ENCODE peak calls at places on chromosomes 16 and 17, in six cellular contexts. I is cardiac muscle cell, H is heart left ventricle, C is PC-9, D is sigmoid colon, U is adrenal gland. F is an unnamed sample.

GRCh38 chr17:50630524-50631194 is 4.0 kb upstream of the ABCC3 start:
- DNase-seq in I (peak), H (no peak), C (peak), D (no peak), U (peak), F (no peak)

GRCh38 chr16:8931864-8932263 is 31.8 kb downstream of the USP7 start:
- DNase-seq in I (peak), H (peak), C (peak), D (no peak), U (no peak), F (peak)

GRCh38 chr17:39671651-39672521 is 3.6 kb downstream of the PNMT start:
- DNase-seq in I (peak), H (no peak), C (no peak), D (no peak), U (peak), F (no peak)

GRCh38 chr17:14304876-14305636 is 4.2 kb downstream of the HS3ST3B1 start:
- DNase-seq in I (no peak), H (no peak), C (no peak), D (no peak), U (no peak), F (no peak)

GRCh38 chr16:52095466-52095865 is 451.5 kb downstream of the TOX3 start:
- DNase-seq in I (no peak), H (no peak), C (no peak), D (no peak), U (no peak), F (no peak)

GRCh38 chr17:39097159-39097519 is 54.3 kb downstream of the PLXDC1 start:
- DNase-seq in I (no peak), H (no peak), C (no peak), D (no peak), U (no peak), F (no peak)

GRCh38 chr17:17751489-17751995 is 70.3 kb downstream of the RAI1 start:
- DNase-seq in I (no peak), H (no peak), C (peak), D (no peak), U (no peak), F (no peak)

GRCh38 chr16:88703486-88704309 is 2.5 kb downstream of the RNF166 start:
- DNase-seq in I (no peak), H (no peak), C (no peak), D (no peak), U (peak), F (no peak)

GRCh38 chr16:19294156-19294649 is 8.7 kb downstream of the CLEC19A start:
- DNase-seq in I (peak), H (peak), C (no peak), D (peak), U (peak), F (no peak)

GRCh38 chr17:19573075-19573474 is 39.4 kb downstream of the SLC47A1 start:
- DNase-seq in I (peak), H (no peak), C (no peak), D (no peak), U (no peak), F (no peak)

GRCh38 chr16:56515665-56516064 is 4.2 kb downstream of the BBS2 start:
- DNase-seq in I (no peak), H (no peak), C (no peak), D (no peak), U (no peak), F (no peak)

GRCh38 chr16:12874135-12874534 is 27.3 kb upstream of the SHISA9 start:
- DNase-seq in I (no peak), H (no peak), C (peak), D (no peak), U (no peak), F (no peak)

GRCh38 chr17:61216066-61216465 is 183.6 kb upstream of the TBX2 start:
- DNase-seq in I (no peak), H (no peak), C (no peak), D (no peak), U (no peak), F (no peak)

GRCh38 chr16:62036101-62036806 is at the start of gene CDH8:
- DNase-seq in I (no peak), H (no peak), C (no peak), D (no peak), U (no peak), F (peak)

GRCh38 chr17:2909164-2909852 is 113.1 kb downstream of the RAP1GAP2 start:
- DNase-seq in I (no peak), H (no peak), C (no peak), D (no peak), U (no peak), F (no peak)

GRCh38 chr17:42251115-42251514 is 25.1 kb downstream of the STAT5B start:
- DNase-seq in I (peak), H (no peak), C (no peak), D (no peak), U (no peak), F (no peak)

GRCh38 chr17:38751144-38751802 is 1.3 kb upstream of the PSMB3 start:
- DNase-seq in I (peak), H (no peak), C (no peak), D (no peak), U (peak), F (no peak)

GRCh38 chr17:5364156-5364555 is 55.3 kb downstream of the NUP88 start:
- DNase-seq in I (peak), H (no peak), C (no peak), D (no peak), U (no peak), F (no peak)

GRCh38 chr17:57781386-57782050 is 36.4 kb upstream of the CCDC182 start:
- DNase-seq in I (peak), H (no peak), C (no peak), D (no peak), U (no peak), F (no peak)

GRCh38 chr17:58121925-58122324 is 26.3 kb upstream of the OR4D1 start:
- DNase-seq in I (peak), H (no peak), C (peak), D (no peak), U (no peak), F (no peak)

GRCh38 chr17:28317965-28318758 is 838 bp upstream of the TMEM97 start:
- DNase-seq in I (peak), H (no peak), C (no peak), D (no peak), U (peak), F (no peak)

GRCh38 chr16:5498562-5498961 is 401.0 kb upstream of the EEF2KMT start:
- DNase-seq in I (no peak), H (no peak), C (no peak), D (no peak), U (no peak), F (no peak)

GRCh38 chr17:72687941-72688340 is 404.5 kb downstream of the SLC39A11 start:
- DNase-seq in I (no peak), H (no peak), C (no peak), D (no peak), U (no peak), F (no peak)

GRCh38 chr16:25693621-25694020 is 1.9 kb downstream of the HS3ST4 start:
- DNase-seq in I (no peak), H (no peak), C (no peak), D (no peak), U (no peak), F (no peak)

GRCh38 chr16:25692734-25693508 is 1.2 kb downstream of the HS3ST4 start:
- DNase-seq in I (no peak), H (no peak), C (no peak), D (no peak), U (no peak), F (no peak)

GRCh38 chr16:25692307-25692706 is 548 bp downstream of the HS3ST4 start:
- DNase-seq in I (no peak), H (no peak), C (no peak), D (no peak), U (no peak), F (no peak)

GRCh38 chr16:25690563-25691143 is 1.1 kb upstream of the HS3ST4 start:
- DNase-seq in I (no peak), H (no peak), C (no peak), D (no peak), U (no peak), F (no peak)

GRCh38 chr16:25691519-25692091 is at the start of gene HS3ST4:
- DNase-seq in I (no peak), H (no peak), C (no peak), D (no peak), U (no peak), F (no peak)
- H3K4me3 ChIP-seq in I (peak), H (peak), C (no peak), D (no peak), U (no peak), F (no peak)

GRCh38 chr17:75641343-75641742 is 8.1 kb downstream of the SMIM5 start:
- DNase-seq in I (no peak), H (peak), C (no peak), D (no peak), U (no peak), F (no peak)

GRCh38 chr17:75639771-75640555 is 6.7 kb downstream of the SMIM5 start:
- DNase-seq in I (no peak), H (peak), C (peak), D (no peak), U (no peak), F (no peak)

GRCh38 chr17:75643033-75644017 is 10.1 kb downstream of the SMIM5 start:
- DNase-seq in I (no peak), H (no peak), C (peak), D (no peak), U (no peak), F (no peak)

GRCh38 chr17:75640556-75641119 is 7.4 kb downstream of the SMIM5 start:
- DNase-seq in I (no peak), H (peak), C (no peak), D (no peak), U (no peak), F (no peak)

GRCh38 chr17:75642221-75643032 is 9.2 kb downstream of the SMIM5 start:
- DNase-seq in I (no peak), H (no peak), C (peak), D (no peak), U (no peak), F (no peak)
- H3K27ac ChIP-seq in I (no peak), H (peak), C (peak), D (no peak), U (no peak), F (no peak)

GRCh38 chr16:55435387-55435786 is 43.6 kb upstream of the MMP2 start:
- DNase-seq in I (no peak), H (no peak), C (no peak), D (no peak), U (no peak), F (no peak)
- H3K4me3 ChIP-seq in I (no peak), H (no peak), C (no peak), D (no peak), U (no peak), F (no peak)

DNA sequence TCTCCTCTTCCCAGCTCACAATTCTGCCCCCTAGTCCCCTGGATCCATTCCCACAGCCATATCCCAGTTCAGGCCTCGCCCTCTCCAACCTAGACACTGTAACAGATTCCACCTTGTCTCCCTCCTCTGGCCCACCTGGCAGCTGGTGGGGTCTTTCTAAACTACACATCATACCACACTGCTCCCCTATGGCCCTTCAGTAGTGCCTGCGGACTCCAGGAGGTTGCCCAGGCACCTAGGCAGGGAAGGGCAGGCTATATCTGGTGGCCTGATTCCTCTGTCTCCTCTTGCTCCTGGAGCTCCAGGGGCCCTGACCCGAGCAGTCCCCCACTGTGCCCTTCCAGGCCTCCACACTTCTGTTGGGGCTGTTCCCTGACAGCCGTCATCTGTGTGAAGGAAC is 64.5 kb downstream of the SMPD3 start:
- DNase-seq in I (no peak), H (no peak), C (no peak), D (no peak), U (no peak), F (no peak)
- H3K27ac ChIP-seq in I (no peak), H (no peak), C (no peak), D (no peak), U (no peak), F (no peak)

GRCh38 chr16:3760518-3760917 is 43.2 kb upstream of the TRAP1 start:
- DNase-seq in I (no peak), H (no peak), C (no peak), D (no peak), U (no peak), F (no peak)
- H3K4me3 ChIP-seq in I (no peak), H (no peak), C (no peak), D (no peak), U (no peak), F (no peak)

DNA sequence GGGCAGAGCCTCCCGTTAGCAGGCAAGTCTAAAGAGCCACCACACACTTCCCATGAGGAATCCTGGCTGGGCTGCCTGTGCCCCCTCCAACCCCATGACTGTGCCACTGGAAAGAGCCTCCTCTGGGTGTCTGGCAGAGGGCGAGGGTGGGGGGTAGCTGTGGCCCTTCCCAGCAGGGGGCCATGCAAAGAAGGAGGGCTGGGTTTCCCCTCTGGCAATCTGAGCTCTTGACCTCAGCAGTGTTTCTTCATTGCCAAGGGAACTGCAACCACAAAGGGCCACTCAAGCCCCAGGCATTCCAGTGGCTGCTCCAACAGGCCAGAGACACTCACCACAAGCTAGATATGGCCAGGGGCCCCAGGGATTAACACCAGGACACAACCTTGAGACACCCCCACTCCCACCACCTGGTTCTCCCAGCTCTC is 1.7 kb upstream of the RRAD start:
- DNase-seq in I (peak), H (peak), C (peak), D (no peak), U (no peak), F (no peak)
- H3K27ac ChIP-seq in I (peak), H (peak), C (peak), D (peak), U (peak), F (peak)

GRCh38 chr16:74775255-74775654 is 635 bp upstream of the FA2H start:
- DNase-seq in I (no peak), H (no peak), C (no peak), D (no peak), U (no peak), F (no peak)
- H3K4me3 ChIP-seq in I (no peak), H (no peak), C (peak), D (no peak), U (no peak), F (no peak)

GRCh38 chr16:68244903-68245853 is at the start of gene PLA2G15:
- DNase-seq in I (peak), H (peak), C (peak), D (peak), U (peak), F (peak)

GRCh38 chr16:68246121-68246520 is 948 bp downstream of the PLA2G15 start:
- DNase-seq in I (no peak), H (no peak), C (no peak), D (no peak), U (no peak), F (no peak)

GRCh38 chr16:68247932-68248331 is 2.8 kb downstream of the PLA2G15 start:
- DNase-seq in I (no peak), H (no peak), C (no peak), D (no peak), U (no peak), F (no peak)

GRCh38 chr16:68247400-68247799 is 2.2 kb downstream of the PLA2G15 start:
- DNase-seq in I (no peak), H (peak), C (no peak), D (no peak), U (no peak), F (no peak)

DNA sequence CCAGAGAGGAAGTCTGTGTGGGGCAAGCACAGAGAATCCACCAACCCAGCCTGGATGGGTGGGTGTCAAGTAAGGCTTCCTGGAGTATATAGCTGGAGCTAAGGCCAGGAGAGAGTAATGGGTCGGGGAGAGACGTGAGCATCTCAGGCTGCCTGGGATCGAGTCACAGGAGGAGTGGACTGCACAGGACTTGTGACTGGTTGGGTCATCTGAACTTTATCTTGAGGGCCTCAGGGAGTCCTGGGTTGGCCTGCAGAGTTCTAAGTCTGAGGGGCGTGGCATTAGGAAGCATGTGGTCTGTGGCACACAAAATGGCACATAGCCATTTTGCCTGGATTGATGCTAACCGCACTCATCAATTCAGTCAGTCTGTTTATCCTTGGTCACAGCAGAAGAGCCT is 1.5 kb downstream of the PLA2G15 start:
- DNase-seq in I (no peak), H (peak), C (no peak), D (no peak), U (no peak), F (no peak)
- H3K27ac ChIP-seq in I (no peak), H (peak), C (no peak), D (no peak), U (no peak), F (no peak)